ENCODE peak calls at places on chromosomes 11 and 22, in eight cellular contexts. One of them, this sample, is unnamed.

GRCh38 chr22:42500164-42500835 is 19.3 kb downstream of the RRP7A start:
- DNase-seq in ovary: peak; percentile 95
- DNase-seq in AG04450: no peak
- DNase-seq in CD8-positive, alpha-beta T cell: peak; percentile 75
- DNase-seq in heart left ventricle: peak; percentile 80
- DNase-seq in pancreas: peak; percentile 88
- DNase-seq in bronchial epithelial cell: peak; percentile 37
- DNase-seq in neural progenitor cell: peak; percentile 88
- DNase-seq in this sample: no peak

GRCh38 chr11:19988598-19988997 is 171.7 kb downstream of the DBX1 start:
- DNase-seq in AG04450: peak; percentile 63
- DNase-seq in pancreas: no peak
- DNase-seq in heart left ventricle: no peak
- DNase-seq in ovary: peak; percentile 45
- DNase-seq in neural progenitor cell: peak; percentile 64
- DNase-seq in CD8-positive, alpha-beta T cell: no peak
- DNase-seq in bronchial epithelial cell: peak; percentile 90
- DNase-seq in this sample: no peak

GRCh38 chr11:66745356-66746235 is 16.6 kb upstream of the SPTBN2 start:
- DNase-seq in bronchial epithelial cell: peak; percentile 46
- DNase-seq in heart left ventricle: no peak
- DNase-seq in ovary: no peak
- DNase-seq in pancreas: no peak
- DNase-seq in CD8-positive, alpha-beta T cell: no peak
- DNase-seq in AG04450: no peak
- DNase-seq in neural progenitor cell: peak; percentile 34
- DNase-seq in this sample: peak; percentile 28

GRCh38 chr11:61254403-61255025 is 13.5 kb downstream of the PGA5 start:
- DNase-seq in CD8-positive, alpha-beta T cell: peak; percentile 31
- DNase-seq in bronchial epithelial cell: peak; percentile 62
- DNase-seq in pancreas: peak; percentile 53
- DNase-seq in neural progenitor cell: peak; percentile 72
- DNase-seq in heart left ventricle: peak; percentile 39
- DNase-seq in ovary: peak; percentile 71
- DNase-seq in AG04450: peak; percentile 27
- DNase-seq in this sample: peak; percentile 76

GRCh38 chr11:100808904-100809491 is 121.9 kb downstream of the ARHGAP42 start:
- DNase-seq in AG04450: no peak
- DNase-seq in heart left ventricle: no peak
- DNase-seq in ovary: no peak
- DNase-seq in pancreas: no peak
- DNase-seq in bronchial epithelial cell: peak; percentile 74
- DNase-seq in CD8-positive, alpha-beta T cell: no peak
- DNase-seq in neural progenitor cell: peak; percentile 14
- DNase-seq in this sample: no peak

GRCh38 chr22:30948930-30949342 is 19.6 kb downstream of the MORC2 start:
- DNase-seq in ovary: no peak
- DNase-seq in AG04450: no peak
- DNase-seq in neural progenitor cell: no peak
- DNase-seq in heart left ventricle: no peak
- DNase-seq in pancreas: no peak
- DNase-seq in bronchial epithelial cell: no peak
- DNase-seq in CD8-positive, alpha-beta T cell: no peak
- DNase-seq in this sample: no peak

GRCh38 chr22:29482726-29483125 is 2.7 kb downstream of the NEFH start:
- DNase-seq in ovary: no peak
- DNase-seq in AG04450: no peak
- DNase-seq in bronchial epithelial cell: no peak
- DNase-seq in pancreas: no peak
- DNase-seq in heart left ventricle: no peak
- DNase-seq in neural progenitor cell: no peak
- DNase-seq in CD8-positive, alpha-beta T cell: no peak
- DNase-seq in this sample: no peak

GRCh38 chr22:37681556-37682049 is 4.5 kb upstream of the NOL12 start:
- DNase-seq in neural progenitor cell: peak; percentile 89
- DNase-seq in AG04450: no peak
- DNase-seq in CD8-positive, alpha-beta T cell: peak; percentile 58
- DNase-seq in heart left ventricle: peak; percentile 68
- DNase-seq in pancreas: peak; percentile 65
- DNase-seq in ovary: peak; percentile 84
- DNase-seq in bronchial epithelial cell: peak; percentile 70
- DNase-seq in this sample: peak; percentile 85

GRCh38 chr11:129950319-129951034 is 52.2 kb downstream of the PRDM10 start:
- DNase-seq in pancreas: peak; percentile 52
- DNase-seq in bronchial epithelial cell: no peak
- DNase-seq in ovary: peak; percentile 40
- DNase-seq in heart left ventricle: peak; percentile 50
- DNase-seq in AG04450: peak; percentile 6
- DNase-seq in CD8-positive, alpha-beta T cell: no peak
- DNase-seq in neural progenitor cell: peak; percentile 6
- DNase-seq in this sample: no peak

GRCh38 chr22:39611360-39611759 is 40.8 kb downstream of the CACNA1I start:
- DNase-seq in CD8-positive, alpha-beta T cell: no peak
- DNase-seq in ovary: no peak
- DNase-seq in neural progenitor cell: no peak
- DNase-seq in heart left ventricle: no peak
- DNase-seq in pancreas: no peak
- DNase-seq in bronchial epithelial cell: no peak
- DNase-seq in AG04450: no peak
- DNase-seq in this sample: no peak

GRCh38 chr11:19931141-19931767 is 218.6 kb downstream of the NAV2 start:
- DNase-seq in CD8-positive, alpha-beta T cell: no peak
- DNase-seq in heart left ventricle: no peak
- DNase-seq in ovary: peak; percentile 51
- DNase-seq in AG04450: no peak
- DNase-seq in bronchial epithelial cell: no peak
- DNase-seq in neural progenitor cell: peak; percentile 65
- DNase-seq in pancreas: no peak
- DNase-seq in this sample: no peak

GRCh38 chr22:48234011-48234410 is 1471.6 kb downstream of the TBC1D22A start:
- DNase-seq in CD8-positive, alpha-beta T cell: no peak
- DNase-seq in bronchial epithelial cell: no peak
- DNase-seq in heart left ventricle: no peak
- DNase-seq in neural progenitor cell: no peak
- DNase-seq in ovary: no peak
- DNase-seq in AG04450: no peak
- DNase-seq in pancreas: no peak
- DNase-seq in this sample: no peak

GRCh38 chr11:63870351-63871197 is 31.7 kb downstream of the MARK2 start:
- DNase-seq in neural progenitor cell: no peak
- DNase-seq in heart left ventricle: no peak
- DNase-seq in CD8-positive, alpha-beta T cell: no peak
- DNase-seq in pancreas: no peak
- DNase-seq in ovary: no peak
- DNase-seq in bronchial epithelial cell: no peak
- DNase-seq in AG04450: no peak
- DNase-seq in this sample: no peak

GRCh38 chr22:40396882-40397281 is 26.5 kb downstream of the SGSM3 start:
- DNase-seq in bronchial epithelial cell: peak; percentile 95
- DNase-seq in pancreas: peak; percentile 81
- DNase-seq in heart left ventricle: no peak
- DNase-seq in ovary: no peak
- DNase-seq in AG04450: peak; percentile 59
- DNase-seq in neural progenitor cell: peak; percentile 60
- DNase-seq in CD8-positive, alpha-beta T cell: no peak
- DNase-seq in this sample: no peak

GRCh38 chr11:78248903-78249302 is 60.2 kb downstream of the USP35 start:
- DNase-seq in AG04450: no peak
- DNase-seq in CD8-positive, alpha-beta T cell: no peak
- DNase-seq in bronchial epithelial cell: no peak
- DNase-seq in heart left ventricle: no peak
- DNase-seq in pancreas: no peak
- DNase-seq in ovary: no peak
- DNase-seq in neural progenitor cell: no peak
- DNase-seq in this sample: no peak

GRCh38 chr11:103433380-103433779 is 324.2 kb downstream of the DYNC2H1 start:
- DNase-seq in CD8-positive, alpha-beta T cell: no peak
- DNase-seq in AG04450: peak; percentile 76
- DNase-seq in ovary: no peak
- DNase-seq in neural progenitor cell: no peak
- DNase-seq in pancreas: no peak
- DNase-seq in bronchial epithelial cell: peak; percentile 95
- DNase-seq in heart left ventricle: no peak
- DNase-seq in this sample: no peak
- TF ChIP-seq CTCF in CD8-positive, alpha-beta T cell: no peak
- TF ChIP-seq CTCF in AG04450: no peak
- TF ChIP-seq CTCF in ovary: no peak
- TF ChIP-seq CTCF in neural progenitor cell: no peak
- TF ChIP-seq CTCF in pancreas: no peak
- TF ChIP-seq CTCF in bronchial epithelial cell: no peak
- TF ChIP-seq CTCF in heart left ventricle: no peak
- TF ChIP-seq CTCF in this sample: no peak

GRCh38 chr11:46295312-46295995 is 18.0 kb downstream of the CREB3L1 start:
- DNase-seq in heart left ventricle: peak; percentile 87
- DNase-seq in ovary: peak; percentile 87
- DNase-seq in bronchial epithelial cell: peak; percentile 42
- DNase-seq in CD8-positive, alpha-beta T cell: peak; percentile 66
- DNase-seq in pancreas: peak; percentile 68
- DNase-seq in AG04450: no peak
- DNase-seq in neural progenitor cell: peak; percentile 95
- DNase-seq in this sample: peak; percentile 86

GRCh38 chr11:46291441-46292143 is 14.1 kb downstream of the CREB3L1 start:
- DNase-seq in bronchial epithelial cell: no peak
- DNase-seq in pancreas: no peak
- DNase-seq in CD8-positive, alpha-beta T cell: no peak
- DNase-seq in neural progenitor cell: no peak
- DNase-seq in AG04450: no peak
- DNase-seq in ovary: peak; percentile 88
- DNase-seq in heart left ventricle: no peak
- DNase-seq in this sample: no peak

GRCh38 chr11:46293066-46293465 is 15.6 kb downstream of the CREB3L1 start:
- DNase-seq in bronchial epithelial cell: no peak
- DNase-seq in neural progenitor cell: no peak
- DNase-seq in CD8-positive, alpha-beta T cell: no peak
- DNase-seq in heart left ventricle: no peak
- DNase-seq in pancreas: no peak
- DNase-seq in ovary: no peak
- DNase-seq in AG04450: no peak
- DNase-seq in this sample: no peak

GRCh38 chr11:46294365-46295309 is 17.2 kb downstream of the CREB3L1 start:
- DNase-seq in pancreas: no peak
- DNase-seq in heart left ventricle: no peak
- DNase-seq in bronchial epithelial cell: no peak
- DNase-seq in neural progenitor cell: peak; percentile 85
- DNase-seq in AG04450: peak; percentile 82
- DNase-seq in CD8-positive, alpha-beta T cell: no peak
- DNase-seq in ovary: peak; percentile 84
- DNase-seq in this sample: peak; percentile 67

DNA sequence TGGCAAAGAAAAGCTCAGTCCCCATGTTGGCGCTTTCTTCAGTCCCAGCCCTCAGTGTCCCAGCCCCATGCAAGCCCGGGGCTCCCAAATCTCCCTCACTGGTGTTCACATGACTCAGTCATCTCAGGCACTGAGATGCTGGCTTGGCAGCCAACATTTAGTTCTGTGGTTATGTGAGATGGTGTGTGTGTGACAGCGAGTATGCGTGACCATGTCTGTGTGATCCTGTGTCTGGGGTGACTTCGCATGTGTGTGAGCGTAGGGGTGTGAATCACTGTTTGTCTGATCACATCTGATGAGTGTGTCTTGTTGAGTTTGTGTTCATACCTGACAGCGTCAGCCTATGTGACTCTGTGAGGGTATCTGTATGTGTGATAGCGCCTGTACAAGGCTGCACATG is 16.2 kb downstream of the CREB3L1 start:
- DNase-seq in neural progenitor cell: no peak
- DNase-seq in CD8-positive, alpha-beta T cell: no peak
- DNase-seq in ovary: no peak
- DNase-seq in heart left ventricle: no peak
- DNase-seq in AG04450: no peak
- DNase-seq in bronchial epithelial cell: peak; percentile 22
- DNase-seq in pancreas: no peak
- DNase-seq in this sample: no peak
- H3K27me3 ChIP-seq in neural progenitor cell: peaks cover 7% of the 10 kb centered on the region
- H3K27me3 ChIP-seq in CD8-positive, alpha-beta T cell: peaks cover 5% of the 10 kb centered on the region
- H3K27me3 ChIP-seq in ovary: no peaks in the 10 kb centered on the region
- H3K27me3 ChIP-seq in heart left ventricle: no peaks in the 10 kb centered on the region
- H3K27me3 ChIP-seq in AG04450: no peaks in the 10 kb centered on the region
- H3K27me3 ChIP-seq in bronchial epithelial cell: peaks cover 4% of the 10 kb centered on the region
- H3K27me3 ChIP-seq in pancreas: no peaks in the 10 kb centered on the region
- H3K27me3 ChIP-seq in this sample: no peaks in the 10 kb centered on the region

GRCh38 chr11:69250503-69251393 is 43.2 kb upstream of the MYEOV start:
- DNase-seq in heart left ventricle: no peak
- DNase-seq in ovary: no peak
- DNase-seq in AG04450: no peak
- DNase-seq in neural progenitor cell: no peak
- DNase-seq in pancreas: no peak
- DNase-seq in CD8-positive, alpha-beta T cell: no peak
- DNase-seq in bronchial epithelial cell: no peak
- DNase-seq in this sample: no peak

GRCh38 chr11:69253028-69253427 is 40.9 kb upstream of the MYEOV start:
- DNase-seq in pancreas: no peak
- DNase-seq in heart left ventricle: no peak
- DNase-seq in bronchial epithelial cell: peak; percentile 85
- DNase-seq in ovary: no peak
- DNase-seq in CD8-positive, alpha-beta T cell: no peak
- DNase-seq in neural progenitor cell: no peak
- DNase-seq in AG04450: peak; percentile 23
- DNase-seq in this sample: no peak

GRCh38 chr11:69249641-69250502 is 44.1 kb upstream of the MYEOV start:
- DNase-seq in neural progenitor cell: peak; percentile 66
- DNase-seq in heart left ventricle: no peak
- DNase-seq in ovary: peak; percentile 14
- DNase-seq in CD8-positive, alpha-beta T cell: no peak
- DNase-seq in pancreas: peak; percentile 11
- DNase-seq in bronchial epithelial cell: peak; percentile 41
- DNase-seq in AG04450: peak; percentile 37
- DNase-seq in this sample: no peak

GRCh38 chr11:69251639-69252493 is 42.1 kb upstream of the MYEOV start:
- DNase-seq in neural progenitor cell: no peak
- DNase-seq in heart left ventricle: no peak
- DNase-seq in pancreas: peak; percentile 72
- DNase-seq in CD8-positive, alpha-beta T cell: no peak
- DNase-seq in ovary: peak; percentile 11
- DNase-seq in bronchial epithelial cell: no peak
- DNase-seq in AG04450: no peak
- DNase-seq in this sample: no peak

DNA sequence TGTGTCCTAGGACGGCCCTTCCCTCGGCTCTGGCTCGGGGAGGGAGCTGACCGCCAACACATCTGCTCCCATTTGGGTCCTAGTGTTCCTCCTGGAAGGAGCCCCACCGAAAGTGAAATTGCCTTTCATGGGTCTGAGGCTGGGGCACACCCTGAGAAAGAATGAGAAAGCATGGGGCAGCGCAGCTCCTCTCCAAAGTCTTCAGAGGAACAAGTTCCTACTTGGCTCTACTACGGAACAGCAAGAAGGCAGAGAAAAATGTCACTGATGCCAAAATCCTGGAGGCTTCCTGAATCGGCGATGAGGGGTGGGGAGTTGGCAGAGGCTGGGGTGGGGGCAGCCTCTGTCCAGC is 41.5 kb upstream of the MYEOV start:
- DNase-seq in AG04450: no peak
- DNase-seq in pancreas: no peak
- DNase-seq in neural progenitor cell: no peak
- DNase-seq in ovary: peak; percentile 7
- DNase-seq in heart left ventricle: no peak
- DNase-seq in CD8-positive, alpha-beta T cell: no peak
- DNase-seq in bronchial epithelial cell: peak; percentile 20
- DNase-seq in this sample: no peak
- H3K4me3 ChIP-seq in AG04450: no peak overlapping the region
- H3K4me3 ChIP-seq in pancreas: no peak overlapping the region
- H3K4me3 ChIP-seq in neural progenitor cell: no peak overlapping the region
- H3K4me3 ChIP-seq in ovary: no peak overlapping the region
- H3K4me3 ChIP-seq in heart left ventricle: no peak overlapping the region
- H3K4me3 ChIP-seq in CD8-positive, alpha-beta T cell: no peak overlapping the region
- H3K4me3 ChIP-seq in bronchial epithelial cell: no peak overlapping the region
- H3K4me3 ChIP-seq in this sample: no peak overlapping the region

GRCh38 chr11:112073941-112074811 is at the start of the genes NKAPD1 and PIH1D2:
- DNase-seq in pancreas: peak; percentile 77
- DNase-seq in ovary: peak; percentile 81
- DNase-seq in neural progenitor cell: peak; percentile 89
- DNase-seq in CD8-positive, alpha-beta T cell: peak; percentile 71
- DNase-seq in bronchial epithelial cell: peak; percentile 82
- DNase-seq in heart left ventricle: peak; percentile 76
- DNase-seq in AG04450: peak; percentile 69
- DNase-seq in this sample: peak; percentile 76
- TF ChIP-seq CTCF in pancreas: no peak
- TF ChIP-seq CTCF in ovary: no peak
- TF ChIP-seq CTCF in neural progenitor cell: no peak
- TF ChIP-seq CTCF in CD8-positive, alpha-beta T cell: no peak
- TF ChIP-seq CTCF in bronchial epithelial cell: no peak
- TF ChIP-seq CTCF in heart left ventricle: no peak
- TF ChIP-seq CTCF in AG04450: peak; percentile 19
- TF ChIP-seq CTCF in this sample: no peak

This sample was measured in WERI-Rb-1.